ENCODE peak calls at places on chromosomes 7 and 10, in four cellular contexts. D is HepG2, K is heart right ventricle, V is pancreas. A is an unnamed sample. For H3K9me3, the result is how much of the 10 kb centered on the place peaks cover.

GRCh38 chr7:117285821-117286220 is 37.0 kb downstream of the WNT2 start:
- DNase-seq in D (no peak), K (no peak), V (no peak), A (no peak)

GRCh38 chr10:44379907-44380306 is 5.0 kb downstream of the CXCL12 start:
- DNase-seq in D (no peak), K (no peak), V (no peak), A (peak)

GRCh38 chr7:113209449-113210203 is 91.3 kb upstream of the SMIM30 start:
- DNase-seq in D (no peak), K (no peak), V (no peak), A (no peak)

GRCh38 chr10:10131984-10132383 is 885.7 kb upstream of the CELF2 start:
- DNase-seq in D (no peak), K (no peak), V (no peak), A (no peak)

GRCh38 chr10:99329238-99329890 is at the start of gene CNNM1:
- DNase-seq in D (no peak), K (peak), V (peak), A (no peak)

GRCh38 chr7:41003031-41003925 is 699.6 kb downstream of the INHBA start:
- DNase-seq in D (peak), K (peak), V (no peak), A (peak)

GRCh38 chr10:74078037-74078436 is 72.6 kb downstream of the AP3M1 start:
- DNase-seq in D (no peak), K (no peak), V (no peak), A (no peak)

GRCh38 chr7:139252451-139252850 is 21.4 kb downstream of the UBN2 start:
- DNase-seq in D (no peak), K (no peak), V (no peak), A (no peak)

GRCh38 chr7:68805159-68805558 is 793.1 kb upstream of the AUTS2 start:
- DNase-seq in D (no peak), K (no peak), V (no peak), A (no peak)

GRCh38 chr7:37806152-37806551 is 42.2 kb upstream of the NME8 start:
- DNase-seq in D (no peak), K (no peak), V (no peak), A (no peak)

GRCh38 chr7:34756025-34756437 is 98.0 kb downstream of the NPSR1 start:
- DNase-seq in D (peak), K (no peak), V (peak), A (no peak)

GRCh38 chr7:36299882-36300341 is 89.8 kb upstream of the ANLN start:
- DNase-seq in D (no peak), K (no peak), V (no peak), A (no peak)

GRCh38 chr10:677038-677437 is 12.4 kb downstream of the DIP2C start:
- DNase-seq in D (no peak), K (no peak), V (no peak), A (no peak)

GRCh38 chr7:153473189-153473588 is 579.0 kb upstream of the DPP6 start:
- DNase-seq in D (no peak), K (peak), V (no peak), A (no peak)

GRCh38 chr10:122139226-122139625 is 131.9 kb upstream of the BTBD16 start:
- DNase-seq in D (no peak), K (peak), V (no peak), A (no peak)

GRCh38 chr10:44986670-44987069 is 8.1 kb upstream of the DEPP1 start:
- DNase-seq in D (no peak), K (no peak), V (no peak), A (no peak)

GRCh38 chr10:118584181-118584954 is 11.1 kb downstream of the PRLHR start:
- DNase-seq in D (no peak), K (no peak), V (no peak), A (no peak)

GRCh38 chr7:93943816-93944540 is 22.4 kb downstream of the GNG11 start:
- DNase-seq in D (no peak), K (no peak), V (no peak), A (no peak)

GRCh38 chr10:58435297-58435696 is 50.1 kb downstream of the TFAM start:
- DNase-seq in D (peak), K (peak), V (no peak), A (no peak)

GRCh38 chr7:123816916-123817315 is 28.1 kb upstream of the HYAL4 start:
- DNase-seq in D (no peak), K (no peak), V (no peak), A (peak)

GRCh38 chr7:25669954-25670841 is 441.9 kb upstream of the NPVF start:
- DNase-seq in D (no peak), K (no peak), V (no peak), A (no peak)

GRCh38 chr7:124671976-124672375 is 93.6 kb downstream of the GPR37 start:
- DNase-seq in D (no peak), K (no peak), V (no peak), A (no peak)

GRCh38 chr7:53214463-53214862 is 179.0 kb downstream of the POM121L12 start:
- DNase-seq in D (no peak), K (no peak), V (no peak), A (no peak)

GRCh38 chr7:100799037-100799896 is 28.1 kb downstream of the EPHB4 start:
- DNase-seq in D (peak), K (peak), V (peak), A (peak)

GRCh38 chr7:16850772-16851466 is 30.9 kb downstream of the AGR3 start:
- DNase-seq in D (no peak), K (no peak), V (no peak), A (no peak)

GRCh38 chr7:115070311-115070710 is 148.4 kb downstream of the MDFIC start:
- DNase-seq in D (no peak), K (no peak), V (no peak), A (no peak)

GRCh38 chr10:14574885-14575284 is 199.8 kb downstream of the FAM107B start:
- DNase-seq in D (no peak), K (no peak), V (no peak), A (no peak)

GRCh38 chr7:21972397-21972784 is 26.7 kb upstream of the CDCA7L start:
- DNase-seq in D (no peak), K (no peak), V (no peak), A (no peak)

GRCh38 chr7:105594034-105594433 is 12.7 kb upstream of the EFCAB10 start:
- DNase-seq in D (no peak), K (no peak), V (no peak), A (no peak)

GRCh38 chr10:86303626-86304025 is 63.0 kb downstream of the GRID1 start:
- DNase-seq in D (no peak), K (no peak), V (no peak), A (no peak)

GRCh38 chr10:29805134-29805691 is 170.4 kb upstream of the SVIL start:
- DNase-seq in D (no peak), K (no peak), V (no peak), A (no peak)

GRCh38 chr7:95863-96260 is 96.5 kb upstream of the FAM20C start:
- DNase-seq in D (no peak), K (no peak), V (no peak), A (no peak)

GRCh38 chr7:114759347-114760062 is 162.4 kb upstream of the MDFIC start:
- DNase-seq in D (no peak), K (no peak), V (no peak), A (no peak)

GRCh38 chr10:45580371-45580770 is 92.2 kb downstream of the ZFAND4 start:
- DNase-seq in D (no peak), K (no peak), V (no peak), A (no peak)

GRCh38 chr10:37101261-37101660 is 24.1 kb upstream of the ANKRD30A start:
- DNase-seq in D (no peak), K (no peak), V (no peak), A (no peak)

GRCh38 chr7:84364708-84365107 is 170.1 kb upstream of the SEMA3A start:
- DNase-seq in D (no peak), K (no peak), V (no peak), A (no peak)

GRCh38 chr7:158054611-158055010 is 533.0 kb downstream of the PTPRN2 start:
- DNase-seq in D (no peak), K (no peak), V (no peak), A (no peak)

GRCh38 chr7:158054081-158054480 is 533.5 kb downstream of the PTPRN2 start:
- DNase-seq in D (no peak), K (no peak), V (no peak), A (no peak)

GRCh38 chr7:158055726-158056510 is 531.7 kb downstream of the PTPRN2 start:
- DNase-seq in D (no peak), K (no peak), V (no peak), A (no peak)

GRCh38 chr7:158057446-158057845 is 530.2 kb downstream of the PTPRN2 start:
- DNase-seq in D (no peak), K (no peak), V (no peak), A (no peak)

DNA sequence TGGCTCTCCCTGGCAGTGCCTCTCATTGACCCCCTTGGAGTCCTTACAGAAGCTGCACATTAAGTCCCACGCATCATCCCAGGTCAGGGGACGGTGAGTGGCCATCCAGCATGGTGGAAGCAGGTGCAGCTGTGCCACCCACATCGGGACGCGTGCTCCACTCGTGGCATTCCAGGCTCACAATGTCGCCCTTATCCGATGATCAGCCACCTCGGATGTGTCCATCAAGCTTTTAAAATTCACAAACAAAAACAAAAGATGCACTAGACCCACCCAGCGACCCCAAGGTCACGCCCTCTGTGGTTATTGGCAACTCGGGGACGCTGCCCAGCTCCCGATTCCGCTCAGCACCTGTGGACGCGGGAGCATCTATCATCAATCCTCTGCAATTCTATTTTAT is 530.9 kb downstream of the PTPRN2 start:
- DNase-seq in D (no peak), K (no peak), V (no peak), A (no peak)
- H3K9me3 ChIP-seq in D (under half), K (under half), V (under half), A (under half)

DNA sequence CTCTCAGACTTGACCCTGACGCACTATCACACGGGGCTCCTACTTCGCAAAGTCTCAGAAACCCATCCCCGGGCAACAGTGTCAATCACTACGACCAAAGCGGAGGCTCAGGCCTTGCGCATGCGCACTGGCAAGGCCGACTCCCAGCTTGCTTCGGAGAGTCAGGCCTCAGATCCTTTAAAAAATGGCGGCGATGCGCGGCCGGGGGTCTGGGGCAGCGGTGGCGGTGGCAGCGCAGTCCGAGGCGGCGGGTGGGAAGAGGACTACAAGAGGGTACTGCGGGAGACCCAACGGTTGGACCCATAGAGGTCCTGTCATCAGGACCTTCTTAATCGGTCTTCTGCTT is 196.9 kb downstream of the ZNF716 start:
- DNase-seq in D (no peak), K (no peak), V (no peak), A (no peak)
- H3K9me3 ChIP-seq in D (half or more), K (half or more), V (under half), A (under half)

GRCh38 chr7:57207836-57208235 is 75.6 kb upstream of the ZNF479 start:
- DNase-seq in D (no peak), K (no peak), V (no peak), A (no peak)
- H3K9me3 ChIP-seq in D (half or more), K (half or more), V (under half), A (under half)

DNA sequence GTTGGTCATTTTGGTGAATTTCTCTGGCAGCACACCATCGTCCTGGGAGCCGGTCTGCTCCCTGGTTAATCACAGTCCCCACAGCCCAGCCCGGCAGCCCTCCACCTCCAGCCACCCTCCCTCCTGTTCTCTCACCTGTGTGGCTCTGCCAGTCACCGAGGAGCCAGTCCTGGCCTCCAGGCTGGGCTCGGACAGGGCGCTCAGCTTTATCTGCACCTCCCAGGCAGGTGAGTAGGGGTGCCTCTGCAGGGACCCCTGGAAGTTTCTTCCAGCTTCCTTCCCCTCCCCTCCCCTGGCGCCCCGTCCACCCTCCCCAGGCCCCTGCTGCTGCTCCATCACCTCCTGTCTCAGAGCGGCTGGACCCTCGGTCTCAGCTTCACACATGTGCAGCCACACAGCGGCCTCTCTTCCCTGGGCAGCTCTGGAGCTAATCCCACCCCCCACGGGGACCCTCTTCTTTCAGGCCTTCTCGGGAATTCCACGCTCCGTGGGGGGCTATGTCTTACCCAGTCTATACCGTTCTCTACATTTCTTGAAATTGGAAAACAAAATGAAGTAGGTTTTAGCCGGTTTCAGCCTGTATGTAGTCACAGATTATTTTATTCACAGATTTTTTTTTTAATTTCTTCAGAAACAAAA is 213.9 kb upstream of the PPP2R2D start:
- DNase-seq in D (no peak), K (no peak), V (no peak), A (no peak)
- H3K9me3 ChIP-seq in D (under half), K (under half), V (under half), A (under half)

GRCh38 chr7:157652161-157652953 is 315.6 kb downstream of the DNAJB6 start:
- DNase-seq in D (no peak), K (no peak), V (no peak), A (no peak)
- H3K9me3 ChIP-seq in D (under half), K (under half), V (under half), A (under half)

GRCh38 chr10:123518765-123519164 is 147.4 kb upstream of the GPR26 start:
- DNase-seq in D (no peak), K (no peak), V (no peak), A (no peak)

GRCh38 chr10:123522702-123523312 is 143.3 kb upstream of the GPR26 start:
- DNase-seq in D (no peak), K (no peak), V (no peak), A (no peak)

GRCh38 chr10:123519861-123520260 is 146.3 kb upstream of the GPR26 start:
- DNase-seq in D (no peak), K (no peak), V (no peak), A (no peak)

GRCh38 chr10:123521556-123521955 is 144.6 kb upstream of the GPR26 start:
- DNase-seq in D (no peak), K (no peak), V (no peak), A (no peak)

GRCh38 chr10:123521076-123521475 is 145.1 kb upstream of the GPR26 start:
- DNase-seq in D (no peak), K (no peak), V (no peak), A (no peak)
- H3K9me3 ChIP-seq in D (under half), K (under half), V (under half), A (under half)

DNA sequence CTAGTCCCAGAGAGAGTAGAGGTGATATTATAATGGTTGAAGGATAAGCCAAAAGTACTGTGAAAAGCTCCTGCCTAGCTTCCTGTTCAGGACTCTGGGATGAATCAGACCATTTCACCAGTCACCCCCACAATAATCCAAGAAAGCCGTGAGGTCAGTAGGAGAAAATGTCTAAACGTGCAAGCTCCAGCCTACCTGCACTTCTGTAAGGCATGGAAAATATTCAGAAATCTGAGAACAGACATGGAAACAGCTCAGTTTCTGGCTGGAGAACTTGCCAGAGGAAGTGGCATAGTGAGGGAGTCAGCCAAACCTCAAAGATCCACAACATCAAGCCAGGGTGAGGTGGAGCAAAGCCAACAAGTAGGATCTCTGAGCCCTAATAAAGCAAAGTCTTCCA is 58.2 kb downstream of the ELAPOR2 start:
- DNase-seq in D (no peak), K (no peak), V (no peak), A (no peak)
- H3K9me3 ChIP-seq in D (under half), K (under half), V (under half), A (under half)

GRCh38 chr10:4662576-4663161 is 163.3 kb upstream of the AKR1E2 start:
- DNase-seq in D (no peak), K (no peak), V (no peak), A (no peak)
- H3K9me3 ChIP-seq in D (under half), K (under half), V (under half), A (under half)

DNA sequence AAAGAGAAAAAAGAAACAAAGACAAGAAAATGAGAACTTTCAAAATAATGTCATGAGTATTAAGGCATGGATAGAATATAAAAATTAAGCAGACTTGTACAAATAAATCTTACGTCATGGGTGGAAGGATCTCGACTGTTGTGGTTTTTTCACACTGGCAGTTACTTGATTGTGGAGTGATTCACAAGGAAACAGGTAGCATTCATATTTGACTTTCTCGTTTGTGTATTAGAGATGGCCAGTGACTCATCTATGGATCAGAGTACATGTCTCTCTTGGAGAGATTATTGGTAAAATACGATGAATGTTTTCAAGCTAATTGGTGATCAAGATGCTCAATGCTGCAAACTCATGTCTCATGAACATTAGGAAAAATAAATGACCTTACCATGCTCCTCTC is 564.3 kb downstream of the GATA3 start:
- DNase-seq in D (no peak), K (no peak), V (no peak), A (no peak)
- H3K9me3 ChIP-seq in D (under half), K (under half), V (under half), A (under half)

A was measured in Caco-2.